ENCODE peak calls at places on chromosomes 13 and 19, in six cellular contexts. M is H9, X is dorsolateral prefrontal cortex, E is thoracic aorta, O is tibial nerve, K is hepatocyte. G is an unnamed sample.

GRCh38 chr19:13244920-13245319 is 94.7 kb downstream of the IER2 start:
- DNase-seq in M (no peak), X (no peak), E (no peak), O (no peak), K (no peak), G (no peak)

GRCh38 chr13:44243198-44243852 is 130.3 kb upstream of the SERP2 start:
- DNase-seq in M (peak; percentile 82), X (peak; percentile 74), E (no peak), O (no peak), K (peak; percentile 46), G (no peak)

GRCh38 chr19:41638624-41639023 is 11.8 kb upstream of the CEACAM4 start:
- DNase-seq in M (peak; percentile 24), X (no peak), E (no peak), O (no peak), K (no peak), G (no peak)

GRCh38 chr19:38736413-38737280 is 7.6 kb downstream of the CAPN12 start:
- DNase-seq in M (peak; percentile 91), X (peak; percentile 26), E (no peak), O (no peak), K (peak; percentile 93), G (no peak)

GRCh38 chr13:110524484-110525254 is 36.9 kb downstream of the RAB20 start:
- DNase-seq in M (no peak), X (no peak), E (no peak), O (no peak), K (no peak), G (no peak)

GRCh38 chr19:10699650-10700335 is 1.4 kb upstream of the QTRT1 start:
- DNase-seq in M (peak; percentile 65), X (no peak), E (no peak), O (peak; percentile 68), K (peak; percentile 61), G (no peak)

GRCh38 chr13:33206945-33207615 is 78.5 kb downstream of the STARD13 start:
- DNase-seq in M (no peak), X (no peak), E (no peak), O (no peak), K (no peak), G (no peak)

GRCh38 chr19:10823690-10824089 is 12.3 kb downstream of the TMED1 start:
- DNase-seq in M (no peak), X (no peak), E (no peak), O (no peak), K (no peak), G (no peak)

GRCh38 chr19:41175825-41176734 is 16.9 kb upstream of the CYP2S1 start:
- DNase-seq in M (peak; percentile 96), X (no peak), E (no peak), O (peak; percentile 53), K (peak; percentile 95), G (no peak)

GRCh38 chr19:23698711-23699520 is 11.9 kb upstream of the ZNF675 start:
- DNase-seq in M (peak; percentile 38), X (no peak), E (no peak), O (no peak), K (peak; percentile 49), G (peak; percentile 57)

GRCh38 chr13:40798380-40798779 is 9.0 kb downstream of the SLC25A15 start:
- DNase-seq in M (no peak), X (no peak), E (no peak), O (no peak), K (no peak), G (no peak)

GRCh38 chr19:1091544-1092175 is 3.5 kb downstream of the POLR2E start:
- DNase-seq in M (no peak), X (no peak), E (no peak), O (no peak), K (no peak), G (no peak)

GRCh38 chr13:113162783-113163685 is 4.6 kb downstream of the PROZ start:
- DNase-seq in M (no peak), X (no peak), E (no peak), O (no peak), K (peak; percentile 4), G (no peak)

GRCh38 chr19:55368701-55369563 is 1.3 kb downstream of the IL11 start:
- DNase-seq in M (peak; percentile 53), X (no peak), E (no peak), O (no peak), K (peak; percentile 80), G (no peak)

GRCh38 chr13:67803118-67803517 is 573.0 kb upstream of the PCDH9 start:
- DNase-seq in M (no peak), X (no peak), E (no peak), O (no peak), K (peak; percentile 15), G (no peak)

GRCh38 chr13:113431171-113431570 is 22.1 kb downstream of the ADPRHL1 start:
- DNase-seq in M (no peak), X (no peak), E (no peak), O (no peak), K (no peak), G (no peak)

GRCh38 chr19:49222011-49222410 is 64.4 kb downstream of the TRPM4 start:
- DNase-seq in M (no peak), X (no peak), E (no peak), O (no peak), K (no peak), G (no peak)

GRCh38 chr13:106340249-106340648 is 195.2 kb downstream of the EFNB2 start:
- DNase-seq in M (no peak), X (no peak), E (no peak), O (no peak), K (no peak), G (no peak)

GRCh38 chr13:31846182-31846938 is 107.0 kb downstream of the RXFP2 start:
- DNase-seq in M (peak; percentile 92), X (peak; percentile 93), E (peak; percentile 45), O (peak; percentile 63), K (peak; percentile 93), G (peak; percentile 94)

GRCh38 chr13:28492527-28493367 is 2.2 kb downstream of the FLT1 start:
- DNase-seq in M (no peak), X (no peak), E (no peak), O (no peak), K (no peak), G (no peak)

GRCh38 chr13:99614465-99614885 is 113.2 kb downstream of the TM9SF2 start:
- DNase-seq in M (peak; percentile 62), X (no peak), E (no peak), O (no peak), K (peak; percentile 42), G (no peak)

GRCh38 chr13:43432948-43433347 is 353.8 kb downstream of the ENOX1 start:
- DNase-seq in M (no peak), X (no peak), E (no peak), O (no peak), K (no peak), G (no peak)

GRCh38 chr19:5691205-5691929 is 1.3 kb downstream of the RPL36 start:
- DNase-seq in M (peak; percentile 37), X (peak; percentile 48), E (no peak), O (peak; percentile 33), K (peak; percentile 57), G (peak; percentile 82)

GRCh38 chr13:87999791-88000190 is 328.6 kb downstream of the SLITRK5 start:
- DNase-seq in M (no peak), X (no peak), E (no peak), O (no peak), K (no peak), G (no peak)

GRCh38 chr19:28436320-28436719 is 776.6 kb downstream of the UQCRFS1 start:
- DNase-seq in M (no peak), X (no peak), E (no peak), O (no peak), K (no peak), G (no peak)

GRCh38 chr19:45428385-45429231 is 4.9 kb upstream of the ERCC1 start:
- DNase-seq in M (peak; percentile 73), X (no peak), E (no peak), O (no peak), K (peak; percentile 81), G (peak; percentile 87)

GRCh38 chr19:41545547-41545946 is 30.4 kb upstream of the CEACAM21 start:
- DNase-seq in M (no peak), X (no peak), E (no peak), O (no peak), K (no peak), G (no peak)

GRCh38 chr13:50119593-50119992 is 104.3 kb downstream of the KCNRG start:
- DNase-seq in M (no peak), X (no peak), E (no peak), O (no peak), K (no peak), G (no peak)

GRCh38 chr19:37997911-37998344 is 90.9 kb downstream of the SIPA1L3 start:
- DNase-seq in M (no peak), X (no peak), E (no peak), O (no peak), K (peak; percentile 58), G (no peak)

GRCh38 chr13:35346494-35346893 is 130.0 kb downstream of the MAB21L1 start:
- DNase-seq in M (no peak), X (no peak), E (no peak), O (no peak), K (no peak), G (no peak)

GRCh38 chr13:88622362-88622973 is 951.3 kb downstream of the SLITRK5 start:
- DNase-seq in M (no peak), X (no peak), E (no peak), O (no peak), K (no peak), G (no peak)

GRCh38 chr13:110486061-110486780 is 75.3 kb downstream of the RAB20 start:
- DNase-seq in M (peak; percentile 76), X (no peak), E (no peak), O (no peak), K (no peak), G (no peak)

GRCh38 chr13:95296326-95296939 is 4.8 kb downstream of the ABCC4 start:
- DNase-seq in M (peak; percentile 74), X (peak; percentile 53), E (no peak), O (no peak), K (peak; percentile 46), G (no peak)
- TF ChIP-seq CTCF in M (peak; percentile 86), X (peak; percentile 48), E (no peak), O (peak; percentile 24), K (peak; percentile 46), G (peak; percentile 52)

GRCh38 chr13:20035130-20035529 is 76.6 kb downstream of the ZMYM2 start:
- DNase-seq in M (no peak), X (no peak), E (no peak), O (no peak), K (no peak), G (no peak)
- TF ChIP-seq CTCF in M (no peak), X (peak; percentile 29), E (no peak), O (no peak), K (peak; percentile 29), G (peak; percentile 23)

DNA sequence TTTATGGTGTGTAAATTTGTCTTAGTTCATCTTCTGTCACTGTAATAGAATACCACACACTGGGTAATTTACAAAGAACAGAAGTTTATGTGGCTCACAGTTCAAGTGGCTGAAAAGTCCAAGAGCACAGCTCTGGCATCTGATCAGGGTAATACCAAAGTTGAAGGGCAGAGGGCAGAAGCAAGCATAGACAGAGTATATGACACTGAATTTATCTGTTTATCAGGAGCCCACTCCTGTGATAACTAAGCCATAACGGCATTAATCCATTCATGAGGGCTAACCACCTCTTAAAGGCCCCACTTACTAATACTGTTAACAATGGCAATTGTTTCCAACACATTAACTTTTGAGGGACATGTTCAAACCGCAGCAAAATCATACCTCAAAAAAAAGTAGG is 4.0 kb upstream of the RFXAP start:
- DNase-seq in M (no peak), X (no peak), E (no peak), O (no peak), K (no peak), G (no peak)
- TF ChIP-seq CTCF in M (peak; percentile 59), X (peak; percentile 8), E (no peak), O (no peak), K (peak; percentile 14), G (peak; percentile 32)

GRCh38 chr19:31110331-31110730 is 238.9 kb downstream of the TSHZ3 start:
- DNase-seq in M (peak; percentile 59), X (no peak), E (no peak), O (no peak), K (peak; percentile 52), G (no peak)
- TF ChIP-seq CTCF in M (peak; percentile 58), X (no peak), E (no peak), O (no peak), K (peak; percentile 41), G (peak; percentile 18)